ENCODE peak calls at places on chromosomes 6 and 20, in four cellular contexts. P is K562, T is HepG2, R is SK-N-SH. E is an unnamed sample.

GRCh38 chr20:40860487-40860902 is 168.1 kb upstream of the TOP1 start:
- DNase-seq in P (no peak), T (no peak), R (no peak), E (peak)

GRCh38 chr20:51583499-51583898 is 41.0 kb upstream of the NFATC2 start:
- DNase-seq in P (no peak), T (no peak), R (no peak), E (no peak)

GRCh38 chr6:46741910-46742309 is 4.8 kb upstream of the ANKRD66 start:
- DNase-seq in P (no peak), T (no peak), R (no peak), E (no peak)

GRCh38 chr6:69220293-69220847 is 576.4 kb downstream of the LMBRD1 start:
- DNase-seq in P (no peak), T (no peak), R (no peak), E (no peak)

GRCh38 chr6:161029195-161029809 is 37.7 kb downstream of the MAP3K4 start:
- DNase-seq in P (no peak), T (no peak), R (no peak), E (no peak)

GRCh38 chr6:56671651-56672461 is 29.2 kb upstream of the DST start:
- DNase-seq in P (no peak), T (no peak), R (peak), E (no peak)

GRCh38 chr6:154202334-154202733 is 154.3 kb downstream of the IPCEF1 start:
- DNase-seq in P (no peak), T (no peak), R (no peak), E (no peak)

GRCh38 chr20:8223096-8223870 is 91.2 kb downstream of the PLCB1 start:
- DNase-seq in P (no peak), T (peak), R (no peak), E (no peak)

GRCh38 chr6:31729515-31729978 is 448 bp upstream of the DDAH2 start:
- DNase-seq in P (peak), T (peak), R (peak), E (peak)

GRCh38 chr20:49831022-49831769 is 18.6 kb downstream of the SLC9A8 start:
- DNase-seq in P (no peak), T (peak), R (no peak), E (no peak)

GRCh38 chr6:109672827-109673226 is 18.2 kb downstream of the AK9 start:
- DNase-seq in P (no peak), T (no peak), R (no peak), E (no peak)

GRCh38 chr6:105272783-105273182 is 93.0 kb upstream of the POPDC3 start:
- DNase-seq in P (no peak), T (peak), R (no peak), E (no peak)

GRCh38 chr6:43774776-43775583 is 5.0 kb downstream of the VEGFA start:
- DNase-seq in P (peak), T (peak), R (peak), E (no peak)

GRCh38 chr20:49231461-49231860 is 12.2 kb downstream of the DDX27 start:
- DNase-seq in P (no peak), T (no peak), R (no peak), E (no peak)

GRCh38 chr20:2470051-2470431 is 548 bp downstream of the SNRPB start:
- DNase-seq in P (peak), T (peak), R (peak), E (no peak)

GRCh38 chr20:55424446-55424845 is 580.9 kb downstream of the CBLN4 start:
- DNase-seq in P (no peak), T (no peak), R (no peak), E (no peak)

GRCh38 chr20:13139459-13140150 is 81.5 kb upstream of the ISM1 start:
- DNase-seq in P (no peak), T (no peak), R (no peak), E (no peak)

GRCh38 chr6:88538849-88539571 is 372.9 kb upstream of the CNR1 start:
- DNase-seq in P (no peak), T (no peak), R (no peak), E (no peak)

GRCh38 chr6:7535498-7535897 is 6.0 kb upstream of the DSP start:
- DNase-seq in P (no peak), T (no peak), R (no peak), E (no peak)

GRCh38 chr20:24034820-24035219 is 46.2 kb upstream of the GGTLC1 start:
- DNase-seq in P (no peak), T (peak), R (no peak), E (no peak)

GRCh38 chr6:108562503-108562993 is 1.8 kb downstream of the FOXO3 start:
- DNase-seq in P (peak), T (peak), R (peak), E (peak)

GRCh38 chr20:45345104-45345936 is 2.9 kb downstream of the SDC4 start:
- DNase-seq in P (no peak), T (no peak), R (no peak), E (no peak)

GRCh38 chr6:117440558-117441525 is 15.1 kb upstream of the ROS1 start:
- DNase-seq in P (no peak), T (no peak), R (no peak), E (no peak)

GRCh38 chr6:41692080-41692675 is 43.2 kb downstream of the TFEB start:
- DNase-seq in P (no peak), T (no peak), R (no peak), E (no peak)
- TF ChIP-seq ELF1 in P (no peak), T (no peak), R (no peak), E (no peak)

DNA sequence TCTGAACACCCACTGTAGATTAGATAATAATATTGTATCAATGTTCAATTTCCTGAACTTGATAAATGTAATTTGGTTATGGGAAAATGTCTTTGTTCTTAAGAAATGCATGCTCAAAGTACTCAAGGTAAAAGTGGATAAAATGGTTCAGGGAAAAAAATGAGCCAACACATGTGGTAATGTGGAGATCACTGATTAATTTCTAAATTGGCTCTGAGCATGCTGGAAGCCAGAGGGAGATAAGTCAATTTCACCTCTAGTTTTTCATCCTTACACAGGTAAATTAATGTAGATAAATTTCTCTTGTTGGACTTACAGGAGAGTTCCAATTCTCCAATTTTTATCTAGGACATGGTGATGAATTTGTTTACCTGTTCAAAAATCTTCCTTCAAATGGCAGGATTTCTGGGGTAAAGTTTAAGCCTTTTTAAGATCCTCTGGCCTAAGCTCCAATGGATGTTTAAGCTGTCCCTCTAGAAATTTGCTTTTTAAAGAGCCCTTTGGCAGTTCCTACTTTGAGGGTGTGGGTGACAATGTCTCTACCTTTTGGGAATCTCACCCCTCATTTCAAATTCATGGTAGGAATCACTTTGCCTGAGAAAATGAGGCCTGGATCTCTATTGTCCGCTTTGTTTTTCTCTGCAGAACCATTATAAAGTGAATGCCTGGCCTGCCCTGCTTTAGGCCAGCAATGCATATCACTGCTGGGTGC is 8.2 kb upstream of the COMMD7 start:
- DNase-seq in P (no peak), T (no peak), R (no peak), E (no peak)
- TF ChIP-seq ELF1 in P (no peak), T (no peak), R (no peak), E (no peak)

DNA sequence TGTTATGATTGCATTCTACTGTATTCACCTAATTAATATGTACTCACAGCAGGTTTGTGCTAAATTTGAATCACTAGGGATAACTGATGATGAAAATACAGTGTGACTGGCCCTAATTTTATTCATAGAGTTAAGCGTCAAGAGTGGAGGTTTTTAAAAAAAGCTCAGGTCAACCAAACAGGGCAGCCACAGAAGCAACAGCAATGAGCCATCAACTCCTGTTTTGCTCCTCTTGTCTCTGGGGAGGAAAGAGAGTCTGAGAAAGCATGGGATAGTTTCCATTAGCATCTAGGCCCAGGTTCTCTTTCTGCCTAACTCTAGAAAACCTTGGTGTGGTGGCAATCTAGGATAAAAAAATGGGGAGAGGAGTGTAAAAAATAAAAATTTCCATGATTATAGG is 122.1 kb downstream of the OGFRL1 start:
- DNase-seq in P (no peak), T (no peak), R (no peak), E (no peak)
- TF ChIP-seq ELF1 in P (no peak), T (no peak), R (no peak), E (no peak)

GRCh38 chr6:53464942-53465460 is 79.9 kb downstream of the GCLC start:
- DNase-seq in P (no peak), T (no peak), R (no peak), E (no peak)
- TF ChIP-seq ELF1 in P (no peak), T (no peak), R (no peak), E (no peak)

GRCh38 chr6:53250761-53251672 is 97.7 kb downstream of the ELOVL5 start:
- DNase-seq in P (no peak), T (no peak), R (no peak), E (no peak)
- TF ChIP-seq ELF1 in P (no peak), T (no peak), R (no peak), E (no peak)

GRCh38 chr6:12324096-12324495 is 33.9 kb downstream of the EDN1 start:
- DNase-seq in P (no peak), T (peak), R (no peak), E (peak)

GRCh38 chr6:12324741-12325140 is 34.6 kb downstream of the EDN1 start:
- DNase-seq in P (no peak), T (peak), R (no peak), E (peak)

GRCh38 chr6:12327391-12327790 is 37.2 kb downstream of the EDN1 start:
- DNase-seq in P (no peak), T (no peak), R (no peak), E (no peak)

GRCh38 chr6:12328701-12329100 is 38.5 kb downstream of the EDN1 start:
- DNase-seq in P (no peak), T (no peak), R (no peak), E (no peak)

DNA sequence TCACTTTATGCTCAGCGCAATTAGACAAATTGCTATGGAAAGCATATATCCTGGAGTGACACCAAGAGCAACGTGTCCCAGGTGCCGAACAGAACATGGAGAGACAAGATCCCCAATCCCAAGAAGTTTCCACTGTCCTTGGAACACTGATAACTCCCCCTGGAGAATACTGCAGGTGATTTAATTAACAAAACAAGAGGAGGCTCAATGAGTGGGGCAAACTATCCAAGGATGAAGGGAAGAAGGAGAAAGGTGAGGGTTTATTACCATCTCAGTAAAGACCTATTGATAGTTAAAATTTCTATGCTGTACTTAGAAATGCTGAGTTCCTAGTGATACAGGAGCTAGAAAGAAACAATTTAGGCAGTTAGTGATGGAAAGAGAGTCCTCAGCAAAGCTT is 35.7 kb downstream of the EDN1 start:
- DNase-seq in P (no peak), T (no peak), R (no peak), E (no peak)
- TF ChIP-seq ELF1 in P (no peak), T (no peak), R (no peak), E (no peak)

DNA sequence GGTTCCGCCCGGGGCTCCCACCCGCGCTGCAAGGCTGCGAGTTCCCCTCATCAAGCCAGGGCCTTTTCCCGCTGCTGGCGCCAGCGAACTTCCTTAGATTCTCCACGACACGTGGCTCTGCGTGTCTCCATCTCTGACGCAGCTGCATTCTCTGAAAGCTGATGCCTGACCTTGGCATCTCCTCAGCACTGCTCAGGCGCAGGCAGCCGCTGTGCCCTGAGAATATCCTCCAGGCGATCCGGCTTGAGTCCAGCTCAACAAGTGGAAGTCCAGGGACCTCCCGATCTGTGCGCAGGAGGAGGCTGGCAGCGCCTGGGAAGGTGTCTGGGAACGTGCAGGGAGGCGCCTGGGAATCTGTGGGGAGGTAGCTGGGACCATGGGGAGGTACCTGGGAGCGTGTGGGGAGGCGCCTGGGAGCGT is 171.2 kb upstream of the THBS2 start:
- DNase-seq in P (no peak), T (no peak), R (peak), E (no peak)
- TF ChIP-seq ELF1 in P (no peak), T (no peak), R (no peak), E (no peak)